ENCODE peak calls at places on chromosomes 7 and 10, in ten cellular contexts. V is CD4-positive, alpha-beta memory T cell; C is RWPE1; X is mammary epithelial cell; K is neuronal stem cell; R is thoracic aorta; W is right atrium auricular region; M is uterus; A is right lobe of liver; O is lower lobe of right lung. H is an unnamed sample.

GRCh38 chr10:103812431-103812830 is 42.9 kb downstream of the SH3PXD2A start:
- DNase-seq in R (no peak), K (no peak), W (no peak), X (no peak), O (no peak), M (no peak), C (no peak), V (no peak), A (peak), H (no peak)

GRCh38 chr7:74338366-74339108 is 49.3 kb downstream of the CLIP2 start:
- DNase-seq in R (no peak), C (no peak), K (no peak), M (no peak), W (no peak), O (no peak), A (no peak), V (no peak), X (no peak), H (no peak)

GRCh38 chr7:31761646-31762045 is 74.6 kb downstream of the PPP1R17 start:
- DNase-seq in O (no peak), K (no peak), W (no peak), C (no peak), V (no peak), A (no peak), R (no peak), M (no peak), X (no peak), H (no peak)

GRCh38 chr7:105794741-105795729 is 81.4 kb downstream of the ATXN7L1 start:
- DNase-seq in X (peak), W (no peak), R (no peak), C (peak), M (peak), K (no peak), V (no peak), O (no peak), A (no peak), H (no peak)

GRCh38 chr7:73699370-73700069 is 16.1 kb downstream of the BUD23 start:
- DNase-seq in R (no peak), M (no peak), C (no peak), V (no peak), A (no peak), X (no peak), O (no peak), W (no peak), K (no peak), H (no peak)

GRCh38 chr10:96512524-96512991 is 1.2 kb downstream of the TLL2 start:
- DNase-seq in W (no peak), X (no peak), M (no peak), V (no peak), O (no peak), R (no peak), K (no peak), A (no peak), C (no peak), H (no peak)

GRCh38 chr7:42876182-42877068 is 35.4 kb downstream of the C7orf25 start:
- DNase-seq in O (no peak), X (peak), R (no peak), C (peak), M (peak), K (peak), V (peak), W (no peak), A (peak), H (peak)

GRCh38 chr10:74598891-74599566 is 227.4 kb upstream of the KAT6B start:
- DNase-seq in C (no peak), M (no peak), W (no peak), V (no peak), K (no peak), X (no peak), A (no peak), R (no peak), O (no peak), H (no peak)

GRCh38 chr10:71285180-71285545 is 33.9 kb upstream of the SLC29A3 start:
- DNase-seq in O (no peak), X (peak), A (no peak), R (no peak), K (peak), M (no peak), C (peak), V (no peak), W (no peak), H (no peak)

GRCh38 chr10:75600833-75601232 is 169.4 kb downstream of the LRMDA start:
- DNase-seq in W (no peak), M (no peak), X (no peak), V (no peak), R (no peak), O (no peak), K (no peak), C (no peak), A (peak), H (no peak)

GRCh38 chr10:77531441-77532001 is 106.1 kb downstream of the KCNMA1 start:
- DNase-seq in W (peak), K (no peak), X (peak), C (peak), M (no peak), A (peak), O (peak), V (no peak), R (peak), H (no peak)

GRCh38 chr10:50224330-50224952 is 26.9 kb downstream of the ASAH2 start:
- DNase-seq in A (no peak), O (no peak), W (no peak), K (peak), C (peak), M (no peak), V (peak), X (peak), R (no peak), H (no peak)

GRCh38 chr10:230758-231157 is 95.5 kb downstream of the ZMYND11 start:
- DNase-seq in O (no peak), W (no peak), K (no peak), C (no peak), V (no peak), A (no peak), X (no peak), M (no peak), R (no peak), H (no peak)

GRCh38 chr7:50307368-50308012 is 3.0 kb downstream of the IKZF1 start:
- DNase-seq in W (no peak), K (no peak), X (no peak), A (no peak), C (no peak), R (no peak), V (peak), O (no peak), M (no peak), H (peak)

GRCh38 chr7:50308301-50309129 is 4.0 kb downstream of the IKZF1 start:
- DNase-seq in R (no peak), V (no peak), W (no peak), O (no peak), C (no peak), K (no peak), A (no peak), M (no peak), X (no peak), H (no peak)

GRCh38 chr7:50309736-50310135 is 5.2 kb downstream of the IKZF1 start:
- DNase-seq in W (no peak), M (no peak), A (no peak), C (no peak), K (no peak), X (no peak), R (no peak), O (no peak), V (no peak), H (no peak)

GRCh38 chr7:50310361-50310760 is 5.8 kb downstream of the IKZF1 start:
- DNase-seq in M (no peak), C (no peak), O (no peak), K (no peak), V (no peak), A (no peak), R (no peak), X (no peak), W (no peak), H (no peak)

DNA sequence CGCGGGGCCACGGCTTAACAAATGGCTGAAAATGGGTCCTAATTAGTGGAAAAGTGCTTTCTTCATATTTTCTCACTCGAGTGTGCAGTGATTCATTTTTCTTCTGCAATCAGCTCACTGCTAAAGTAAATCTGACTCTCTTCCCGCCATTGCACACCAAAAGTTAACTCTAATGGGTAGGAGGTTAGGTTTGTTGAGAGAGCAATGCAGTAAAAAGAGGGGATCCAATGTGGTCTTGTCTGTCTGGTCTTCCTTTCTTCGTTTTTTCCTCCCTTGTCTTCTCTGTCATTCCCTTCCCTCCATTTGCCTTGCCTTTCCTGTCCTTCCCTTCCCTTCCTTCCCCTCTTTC is 4.6 kb downstream of the IKZF1 start:
- DNase-seq in K (no peak), A (no peak), C (no peak), X (no peak), V (no peak), W (no peak), M (no peak), O (no peak), R (no peak), H (no peak)
- H3K27ac ChIP-seq in K (no peak), A (no peak), C (no peak), X (no peak), V (peak), W (no peak), M (no peak), O (peak), R (no peak), H (peak)

GRCh38 chr7:139739863-139740597 is 37.8 kb downstream of the HIPK2 start:
- DNase-seq in O (no peak), W (peak), X (no peak), K (no peak), C (no peak), V (no peak), R (no peak), A (peak), M (no peak), H (no peak)
- H3K27ac ChIP-seq in O (no peak), W (peak), X (no peak), K (no peak), C (peak), V (no peak), R (peak), A (peak), M (no peak), H (no peak)

GRCh38 chr10:106027240-106027639 is 1137.3 kb downstream of the SORCS1 start:
- DNase-seq in C (no peak), X (no peak), M (no peak), K (no peak), V (no peak), W (no peak), R (no peak), O (no peak), A (no peak), H (no peak)
- H3K27ac ChIP-seq in C (no peak), X (no peak), M (no peak), K (no peak), V (no peak), W (no peak), R (no peak), O (no peak), A (peak), H (no peak)

GRCh38 chr7:156560075-156560474 is 80.5 kb upstream of the RNF32 start:
- DNase-seq in W (peak), R (no peak), C (no peak), X (no peak), O (no peak), A (no peak), V (no peak), K (no peak), M (no peak), H (no peak)

GRCh38 chr7:156560696-156561210 is 79.8 kb upstream of the RNF32 start:
- DNase-seq in X (no peak), W (peak), C (no peak), R (no peak), A (no peak), K (no peak), V (no peak), O (no peak), M (no peak), H (no peak)

GRCh38 chr7:156556083-156556482 is 84.5 kb upstream of the RNF32 start:
- DNase-seq in V (no peak), C (no peak), A (no peak), K (no peak), R (no peak), W (no peak), O (no peak), X (no peak), M (no peak), H (no peak)

GRCh38 chr7:156558198-156558597 is 82.4 kb upstream of the RNF32 start:
- DNase-seq in V (no peak), O (no peak), A (no peak), X (peak), M (no peak), C (peak), K (no peak), R (no peak), W (peak), H (no peak)

DNA sequence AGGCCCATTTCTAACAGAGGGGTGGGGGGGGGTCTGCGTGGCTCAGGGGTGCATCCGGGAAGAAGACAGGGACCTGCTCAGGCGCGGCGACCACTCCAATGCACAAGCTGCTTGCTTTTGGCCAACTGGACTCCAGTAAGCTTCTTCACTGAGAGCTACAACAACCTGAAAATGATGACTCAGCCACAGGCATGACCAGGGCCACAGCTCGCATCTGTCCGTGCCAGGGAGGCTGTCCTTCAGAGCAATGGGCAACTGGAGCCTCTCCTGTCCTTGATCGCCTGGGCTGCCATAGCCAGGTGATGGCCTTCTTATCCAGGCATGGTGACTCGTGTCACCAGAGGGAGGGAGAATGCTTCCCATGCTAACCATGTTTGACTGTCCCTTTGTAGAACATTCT is 81.6 kb upstream of the RNF32 start:
- DNase-seq in O (no peak), X (no peak), R (no peak), A (no peak), W (peak), C (no peak), V (no peak), K (no peak), M (no peak), H (no peak)
- H3K27ac ChIP-seq in O (no peak), X (no peak), R (no peak), A (no peak), W (no peak), C (no peak), V (no peak), K (no peak), M (no peak), H (no peak)

GRCh38 chr7:103867874-103868273 is 121.6 kb downstream of the RELN start:
- DNase-seq in V (no peak), O (no peak), R (no peak), A (no peak), X (no peak), K (no peak), M (no peak), W (no peak), C (no peak), H (no peak)

GRCh38 chr7:103866919-103867318 is 122.5 kb downstream of the RELN start:
- DNase-seq in K (no peak), O (no peak), W (no peak), A (no peak), M (no peak), R (no peak), C (no peak), X (no peak), V (no peak), H (no peak)

GRCh38 chr7:103870664-103871063 is 118.8 kb downstream of the RELN start:
- DNase-seq in V (no peak), M (no peak), A (no peak), X (no peak), K (no peak), W (no peak), O (no peak), C (no peak), R (no peak), H (no peak)

GRCh38 chr7:103862302-103863035 is 127.0 kb downstream of the RELN start:
- DNase-seq in M (no peak), W (no peak), K (no peak), O (no peak), C (no peak), R (no peak), A (no peak), V (no peak), X (no peak), H (no peak)

GRCh38 chr7:103865442-103865841 is 124.0 kb downstream of the RELN start:
- DNase-seq in V (no peak), X (no peak), O (no peak), K (no peak), M (no peak), R (no peak), A (no peak), C (no peak), W (no peak), H (no peak)
- H3K27ac ChIP-seq in V (no peak), X (no peak), O (no peak), K (no peak), M (no peak), R (no peak), A (no peak), C (no peak), W (no peak), H (no peak)

GRCh38 chr10:49212783-49213182 is 24.6 kb upstream of the TMEM273 start:
- DNase-seq in R (no peak), V (no peak), O (no peak), C (no peak), W (no peak), A (no peak), K (peak), X (no peak), M (no peak), H (no peak)
- H3K27ac ChIP-seq in R (no peak), V (no peak), O (no peak), C (no peak), W (no peak), A (no peak), K (no peak), X (no peak), M (no peak), H (no peak)

GRCh38 chr10:130108934-130109604 is 1.6 kb downstream of the C10orf143 start:
- DNase-seq in W (no peak), X (no peak), R (no peak), A (no peak), C (no peak), K (no peak), M (no peak), V (no peak), O (no peak), H (no peak)
- H3K27ac ChIP-seq in W (no peak), X (peak), R (no peak), A (no peak), C (no peak), K (no peak), M (peak), V (no peak), O (no peak), H (no peak)

GRCh38 chr10:43230101-43230908 is 36.6 kb downstream of the RASGEF1A start:
- DNase-seq in X (no peak), K (no peak), O (peak), A (peak), M (peak), C (no peak), R (no peak), W (no peak), V (no peak), H (no peak)

GRCh38 chr10:43228783-43229207 is 38.1 kb downstream of the RASGEF1A start:
- DNase-seq in C (no peak), W (no peak), K (no peak), R (no peak), O (peak), V (no peak), M (no peak), X (no peak), A (no peak), H (no peak)

GRCh38 chr10:43230909-43231522 is 35.8 kb downstream of the RASGEF1A start:
- DNase-seq in C (no peak), A (peak), O (peak), W (no peak), R (no peak), M (peak), V (no peak), X (no peak), K (no peak), H (no peak)

GRCh38 chr10:43227911-43228782 is 38.7 kb downstream of the RASGEF1A start:
- DNase-seq in K (no peak), R (peak), V (no peak), M (peak), W (no peak), O (peak), X (no peak), A (peak), C (no peak), H (no peak)

DNA sequence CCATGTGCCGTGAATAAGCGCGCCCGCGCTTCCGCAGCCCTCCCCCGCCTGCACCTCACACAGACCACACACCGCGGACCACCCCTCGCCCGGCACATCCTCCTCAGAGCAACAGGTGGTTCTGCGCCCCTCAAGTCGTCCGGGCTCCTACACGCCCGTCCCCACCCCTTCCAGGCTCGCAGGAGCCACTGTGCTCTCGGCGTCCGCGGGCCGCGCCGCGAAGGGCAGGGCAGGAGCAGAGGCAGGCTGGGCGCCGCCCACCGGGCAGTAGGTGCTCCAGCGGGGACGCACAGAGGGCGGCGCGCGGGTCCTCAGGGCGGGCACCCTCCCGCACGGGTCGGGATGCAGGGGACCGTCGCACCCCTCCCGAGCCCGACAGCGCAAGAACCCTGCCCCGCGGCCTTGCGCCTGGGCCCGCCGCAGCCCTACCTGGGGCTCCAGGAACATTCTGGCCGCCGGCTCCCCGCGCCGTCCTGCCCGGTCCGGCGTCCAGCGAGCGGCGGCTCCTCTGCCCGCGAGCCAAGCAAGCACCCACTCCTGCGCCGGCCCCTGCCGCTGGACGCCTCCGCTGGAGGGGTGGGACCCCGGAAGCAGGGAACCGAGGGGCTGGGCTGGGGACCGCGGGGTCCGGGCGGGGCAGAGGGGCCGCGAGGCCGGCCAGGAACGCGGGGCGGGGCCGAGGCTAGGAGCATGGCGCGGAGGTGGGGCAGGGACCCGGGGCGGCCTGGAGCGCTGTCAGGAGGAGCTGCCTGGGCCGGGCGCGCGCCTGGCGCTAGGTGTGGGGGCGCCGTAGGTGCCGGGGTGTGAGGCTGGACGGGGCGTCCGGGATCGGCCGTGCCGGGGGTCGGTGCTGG is 37.4 kb downstream of the RASGEF1A start:
- DNase-seq in C (no peak), W (no peak), R (no peak), V (peak), X (no peak), A (peak), M (peak), O (peak), K (peak), H (peak)
- H3K27ac ChIP-seq in C (no peak), W (no peak), R (no peak), V (no peak), X (no peak), A (no peak), M (no peak), O (peak), K (no peak), H (no peak)

DNA sequence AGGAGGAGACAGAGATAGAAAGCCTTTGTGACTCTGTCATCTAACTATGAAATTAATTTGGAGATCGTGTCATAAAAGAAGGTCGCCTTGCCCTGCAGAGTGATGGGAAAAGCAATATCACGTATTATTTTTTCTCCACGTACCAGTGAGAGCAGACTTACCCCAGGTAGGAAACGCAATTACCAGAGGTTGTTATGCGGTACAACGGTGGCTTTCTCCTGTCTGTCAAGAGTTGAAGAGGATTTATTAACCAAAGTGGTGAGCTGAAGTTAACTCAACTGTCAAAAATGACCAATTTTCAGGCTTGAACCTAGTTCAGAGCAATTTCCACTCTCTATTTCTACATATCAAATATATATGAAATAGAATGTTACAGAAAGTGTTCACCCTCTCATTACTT is 282.6 kb upstream of the PFKP start:
- DNase-seq in W (no peak), R (no peak), V (no peak), X (no peak), C (no peak), O (no peak), A (no peak), K (no peak), M (no peak), H (no peak)
- H3K27ac ChIP-seq in W (no peak), R (no peak), V (no peak), X (no peak), C (no peak), O (no peak), A (no peak), K (no peak), M (no peak), H (no peak)

H was measured in CD8-positive, alpha-beta T cell.